ENCODE peak calls at places on chromosomes 11 and 22, in eight cellular contexts. One of them, this sample, is unnamed.

GRCh38 chr11:6571434-6572008 is 31.9 kb downstream of the RRP8 start:
- DNase-seq in CD4-positive, CD25-positive, alpha-beta regulatory T cell: no peak
- DNase-seq in neuronal stem cell: no peak
- DNase-seq in IMR-90: no peak
- DNase-seq in ovary: no peak
- DNase-seq in trophoblast cell: no peak
- DNase-seq in A549: no peak
- DNase-seq in CD8-positive, alpha-beta T cell: no peak
- DNase-seq in this sample: no peak

GRCh38 chr22:47318041-47318737 is 555.7 kb downstream of the TBC1D22A start:
- DNase-seq in A549: no peak
- DNase-seq in trophoblast cell: no peak
- DNase-seq in IMR-90: no peak
- DNase-seq in CD8-positive, alpha-beta T cell: no peak
- DNase-seq in neuronal stem cell: no peak
- DNase-seq in CD4-positive, CD25-positive, alpha-beta regulatory T cell: no peak
- DNase-seq in ovary: no peak
- DNase-seq in this sample: no peak

GRCh38 chr11:1220941-1221721 is 1.7 kb upstream of the MUC5B start:
- DNase-seq in trophoblast cell: no peak
- DNase-seq in CD4-positive, CD25-positive, alpha-beta regulatory T cell: no peak
- DNase-seq in CD8-positive, alpha-beta T cell: no peak
- DNase-seq in neuronal stem cell: no peak
- DNase-seq in A549: no peak
- DNase-seq in IMR-90: no peak
- DNase-seq in ovary: peak; percentile 8
- DNase-seq in this sample: no peak

GRCh38 chr11:82858556-82859091 is 41.6 kb downstream of the PRCP start:
- DNase-seq in neuronal stem cell: no peak
- DNase-seq in IMR-90: peak; percentile 71
- DNase-seq in CD8-positive, alpha-beta T cell: no peak
- DNase-seq in A549: no peak
- DNase-seq in ovary: no peak
- DNase-seq in CD4-positive, CD25-positive, alpha-beta regulatory T cell: no peak
- DNase-seq in trophoblast cell: peak; percentile 8
- DNase-seq in this sample: no peak

GRCh38 chr22:39748877-39749276 is 144.7 kb downstream of the ENTHD1 start:
- DNase-seq in A549: no peak
- DNase-seq in ovary: no peak
- DNase-seq in neuronal stem cell: no peak
- DNase-seq in CD4-positive, CD25-positive, alpha-beta regulatory T cell: no peak
- DNase-seq in IMR-90: peak; percentile 97
- DNase-seq in trophoblast cell: peak; percentile 78
- DNase-seq in CD8-positive, alpha-beta T cell: no peak
- DNase-seq in this sample: no peak

GRCh38 chr11:119940401-119940976 is 197.4 kb downstream of the TRIM29 start:
- DNase-seq in A549: no peak
- DNase-seq in CD4-positive, CD25-positive, alpha-beta regulatory T cell: no peak
- DNase-seq in CD8-positive, alpha-beta T cell: no peak
- DNase-seq in IMR-90: no peak
- DNase-seq in trophoblast cell: no peak
- DNase-seq in ovary: no peak
- DNase-seq in neuronal stem cell: no peak
- DNase-seq in this sample: no peak

GRCh38 chr11:35183526-35183925 is 44.6 kb downstream of the CD44 start:
- DNase-seq in trophoblast cell: no peak
- DNase-seq in A549: no peak
- DNase-seq in CD8-positive, alpha-beta T cell: no peak
- DNase-seq in neuronal stem cell: no peak
- DNase-seq in ovary: no peak
- DNase-seq in IMR-90: no peak
- DNase-seq in CD4-positive, CD25-positive, alpha-beta regulatory T cell: no peak
- DNase-seq in this sample: no peak

GRCh38 chr11:36333897-36334296 is 37.8 kb downstream of the PRR5L start:
- DNase-seq in A549: no peak
- DNase-seq in IMR-90: peak; percentile 53
- DNase-seq in CD8-positive, alpha-beta T cell: no peak
- DNase-seq in trophoblast cell: no peak
- DNase-seq in ovary: no peak
- DNase-seq in neuronal stem cell: no peak
- DNase-seq in CD4-positive, CD25-positive, alpha-beta regulatory T cell: no peak
- DNase-seq in this sample: no peak

GRCh38 chr11:71372693-71373657 is 75.2 kb downstream of the DHCR7 start:
- DNase-seq in neuronal stem cell: no peak
- DNase-seq in IMR-90: peak; percentile 50
- DNase-seq in ovary: no peak
- DNase-seq in CD4-positive, CD25-positive, alpha-beta regulatory T cell: no peak
- DNase-seq in CD8-positive, alpha-beta T cell: no peak
- DNase-seq in A549: peak; percentile 30
- DNase-seq in trophoblast cell: peak; percentile 90
- DNase-seq in this sample: no peak

GRCh38 chr11:62416596-62416995 is 2.2 kb upstream of the SCGB1A1 start:
- DNase-seq in trophoblast cell: peak; percentile 51
- DNase-seq in CD8-positive, alpha-beta T cell: no peak
- DNase-seq in neuronal stem cell: no peak
- DNase-seq in CD4-positive, CD25-positive, alpha-beta regulatory T cell: no peak
- DNase-seq in A549: no peak
- DNase-seq in IMR-90: no peak
- DNase-seq in ovary: no peak
- DNase-seq in this sample: no peak

GRCh38 chr22:30290318-30290678 is 993 bp upstream of the CASTOR1 start:
- DNase-seq in CD4-positive, CD25-positive, alpha-beta regulatory T cell: no peak
- DNase-seq in ovary: peak; percentile 50
- DNase-seq in A549: no peak
- DNase-seq in neuronal stem cell: peak; percentile 9
- DNase-seq in trophoblast cell: peak; percentile 33
- DNase-seq in IMR-90: peak; percentile 23
- DNase-seq in CD8-positive, alpha-beta T cell: no peak
- DNase-seq in this sample: no peak
- H3K4me3 ChIP-seq in CD4-positive, CD25-positive, alpha-beta regulatory T cell: peak overlapping the region; percentile 66
- H3K4me3 ChIP-seq in ovary: no peak overlapping the region
- H3K4me3 ChIP-seq in A549: no peak overlapping the region
- H3K4me3 ChIP-seq in neuronal stem cell: no peak overlapping the region
- H3K4me3 ChIP-seq in trophoblast cell: no peak overlapping the region
- H3K4me3 ChIP-seq in IMR-90: no peak overlapping the region
- H3K4me3 ChIP-seq in CD8-positive, alpha-beta T cell: peak overlapping the region; percentile 76
- H3K4me3 ChIP-seq in this sample: no peak overlapping the region

GRCh38 chr11:11396290-11397042 is 43.4 kb upstream of the CSNK2A3 start:
- DNase-seq in trophoblast cell: peak; percentile 45
- DNase-seq in CD4-positive, CD25-positive, alpha-beta regulatory T cell: no peak
- DNase-seq in neuronal stem cell: no peak
- DNase-seq in IMR-90: peak; percentile 97
- DNase-seq in A549: no peak
- DNase-seq in CD8-positive, alpha-beta T cell: no peak
- DNase-seq in ovary: no peak
- DNase-seq in this sample: no peak
- H3K27ac ChIP-seq in trophoblast cell: no peak overlapping the region
- H3K27ac ChIP-seq in CD4-positive, CD25-positive, alpha-beta regulatory T cell: no peak overlapping the region
- H3K27ac ChIP-seq in neuronal stem cell: no peak overlapping the region
- H3K27ac ChIP-seq in IMR-90: no peak overlapping the region
- H3K27ac ChIP-seq in A549: no peak overlapping the region
- H3K27ac ChIP-seq in CD8-positive, alpha-beta T cell: no peak overlapping the region
- H3K27ac ChIP-seq in ovary: no peak overlapping the region
- H3K27ac ChIP-seq in this sample: no peak overlapping the region

DNA sequence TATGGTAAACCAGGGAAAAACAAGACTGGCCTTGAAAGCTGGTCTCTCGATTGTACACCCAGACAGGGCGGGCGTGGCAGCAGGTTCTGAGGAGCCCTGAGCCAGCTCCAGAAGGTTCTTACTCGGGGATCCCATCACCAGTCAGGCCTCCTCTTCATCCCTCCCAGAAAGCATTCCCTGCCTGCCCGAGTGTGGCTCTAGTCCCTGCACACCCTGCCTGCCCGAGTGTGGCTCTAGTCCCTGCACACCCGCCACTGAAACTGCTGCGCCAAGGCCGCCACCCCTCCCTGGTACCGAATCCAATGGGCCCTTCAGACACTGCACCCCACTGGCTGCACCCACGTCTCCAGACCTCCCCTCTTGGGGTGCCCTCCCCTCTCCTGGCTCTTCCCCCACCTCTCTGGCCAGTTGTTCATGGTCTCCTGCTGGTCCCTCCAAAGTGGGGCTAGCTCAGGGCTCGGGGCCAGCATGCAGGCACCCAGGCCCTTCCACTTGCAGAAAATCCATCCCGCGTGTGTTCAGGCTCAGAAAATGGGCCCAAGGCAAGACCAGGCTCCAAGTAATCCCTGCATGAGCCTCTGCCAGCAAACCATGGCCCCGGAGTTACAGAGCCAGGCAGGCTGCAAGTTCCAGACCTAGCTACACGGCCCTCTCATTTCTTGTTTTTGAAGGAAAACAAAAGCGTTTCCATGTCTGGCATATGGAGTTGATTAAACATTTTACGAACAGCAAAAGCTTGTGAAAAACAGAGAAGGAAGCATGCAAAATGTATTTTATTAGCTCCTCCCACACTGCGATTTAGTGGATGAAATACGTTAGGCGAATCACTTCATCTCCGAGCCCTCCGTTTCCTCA is 29.9 kb downstream of the KIAA0930 start:
- DNase-seq in ovary: no peak
- DNase-seq in A549: no peak
- DNase-seq in IMR-90: no peak
- DNase-seq in trophoblast cell: no peak
- DNase-seq in CD4-positive, CD25-positive, alpha-beta regulatory T cell: no peak
- DNase-seq in neuronal stem cell: no peak
- DNase-seq in CD8-positive, alpha-beta T cell: no peak
- DNase-seq in this sample: no peak
- H3K4me1 ChIP-seq in ovary: peaks cover 8% of the 10 kb centered on the region
- H3K4me1 ChIP-seq in A549: peaks cover 37% of the 10 kb centered on the region
- H3K4me1 ChIP-seq in IMR-90: peaks cover 40% of the 10 kb centered on the region
- H3K4me1 ChIP-seq in trophoblast cell: peaks cover 28% of the 10 kb centered on the region
- H3K4me1 ChIP-seq in CD4-positive, CD25-positive, alpha-beta regulatory T cell: no peaks in the 10 kb centered on the region
- H3K4me1 ChIP-seq in neuronal stem cell: peaks cover 22% of the 10 kb centered on the region
- H3K4me1 ChIP-seq in CD8-positive, alpha-beta T cell: no peaks in the 10 kb centered on the region
- H3K4me1 ChIP-seq in this sample: peaks cover 20% of the 10 kb centered on the region

GRCh38 chr11:20114588-20114987 is 45.7 kb downstream of the DBX1 start:
- DNase-seq in neuronal stem cell: no peak
- DNase-seq in A549: no peak
- DNase-seq in CD4-positive, CD25-positive, alpha-beta regulatory T cell: no peak
- DNase-seq in IMR-90: peak; percentile 70
- DNase-seq in trophoblast cell: no peak
- DNase-seq in ovary: no peak
- DNase-seq in CD8-positive, alpha-beta T cell: no peak
- DNase-seq in this sample: no peak

GRCh38 chr11:20111871-20112270 is 48.4 kb downstream of the DBX1 start:
- DNase-seq in A549: no peak
- DNase-seq in ovary: no peak
- DNase-seq in trophoblast cell: no peak
- DNase-seq in CD4-positive, CD25-positive, alpha-beta regulatory T cell: no peak
- DNase-seq in IMR-90: no peak
- DNase-seq in CD8-positive, alpha-beta T cell: no peak
- DNase-seq in neuronal stem cell: no peak
- DNase-seq in this sample: no peak

GRCh38 chr11:20110908-20111669 is 49.2 kb downstream of the DBX1 start:
- DNase-seq in trophoblast cell: peak; percentile 91
- DNase-seq in IMR-90: peak; percentile 85
- DNase-seq in neuronal stem cell: peak; percentile 46
- DNase-seq in ovary: no peak
- DNase-seq in CD8-positive, alpha-beta T cell: no peak
- DNase-seq in A549: peak; percentile 70
- DNase-seq in CD4-positive, CD25-positive, alpha-beta regulatory T cell: peak; percentile 14
- DNase-seq in this sample: peak; percentile 68

GRCh38 chr11:20113147-20113435 is 47.2 kb downstream of the DBX1 start:
- DNase-seq in IMR-90: no peak
- DNase-seq in trophoblast cell: no peak
- DNase-seq in CD8-positive, alpha-beta T cell: no peak
- DNase-seq in neuronal stem cell: no peak
- DNase-seq in ovary: no peak
- DNase-seq in A549: no peak
- DNase-seq in CD4-positive, CD25-positive, alpha-beta regulatory T cell: no peak
- DNase-seq in this sample: no peak

GRCh38 chr11:20112291-20113146 is 47.8 kb downstream of the DBX1 start:
- DNase-seq in CD4-positive, CD25-positive, alpha-beta regulatory T cell: no peak
- DNase-seq in CD8-positive, alpha-beta T cell: no peak
- DNase-seq in IMR-90: peak; percentile 97
- DNase-seq in ovary: peak; percentile 77
- DNase-seq in A549: peak; percentile 90
- DNase-seq in neuronal stem cell: no peak
- DNase-seq in trophoblast cell: peak; percentile 72
- DNase-seq in this sample: peak; percentile 90
- H3K4me3 ChIP-seq in CD4-positive, CD25-positive, alpha-beta regulatory T cell: no peak overlapping the region
- H3K4me3 ChIP-seq in CD8-positive, alpha-beta T cell: no peak overlapping the region
- H3K4me3 ChIP-seq in IMR-90: peak overlapping the region; percentile 10
- H3K4me3 ChIP-seq in ovary: peak overlapping the region; percentile 11
- H3K4me3 ChIP-seq in A549: no peak overlapping the region
- H3K4me3 ChIP-seq in neuronal stem cell: no peak overlapping the region
- H3K4me3 ChIP-seq in trophoblast cell: no peak overlapping the region
- H3K4me3 ChIP-seq in this sample: no peak overlapping the region

GRCh38 chr11:126334665-126335462 is 20.6 kb upstream of the ST3GAL4 start:
- DNase-seq in IMR-90: peak; percentile 76
- DNase-seq in ovary: no peak
- DNase-seq in trophoblast cell: no peak
- DNase-seq in neuronal stem cell: no peak
- DNase-seq in CD8-positive, alpha-beta T cell: no peak
- DNase-seq in CD4-positive, CD25-positive, alpha-beta regulatory T cell: no peak
- DNase-seq in A549: no peak
- DNase-seq in this sample: no peak
- H3K27ac ChIP-seq in IMR-90: no peak overlapping the region
- H3K27ac ChIP-seq in ovary: no peak overlapping the region
- H3K27ac ChIP-seq in trophoblast cell: peak overlapping the region; percentile 15
- H3K27ac ChIP-seq in neuronal stem cell: no peak overlapping the region
- H3K27ac ChIP-seq in CD8-positive, alpha-beta T cell: no peak overlapping the region
- H3K27ac ChIP-seq in CD4-positive, CD25-positive, alpha-beta regulatory T cell: no peak overlapping the region
- H3K27ac ChIP-seq in A549: no peak overlapping the region
- H3K27ac ChIP-seq in this sample: no peak overlapping the region

GRCh38 chr11:65430406-65431217 is 8.0 kb downstream of the NEAT1 start:
- DNase-seq in A549: no peak
- DNase-seq in IMR-90: peak; percentile 69
- DNase-seq in neuronal stem cell: no peak
- DNase-seq in CD4-positive, CD25-positive, alpha-beta regulatory T cell: peak; percentile 47
- DNase-seq in CD8-positive, alpha-beta T cell: no peak
- DNase-seq in trophoblast cell: peak; percentile 60
- DNase-seq in ovary: no peak
- DNase-seq in this sample: peak; percentile 35
- H3K4me1 ChIP-seq in A549: peaks cover 63% of the 10 kb centered on the region
- H3K4me1 ChIP-seq in IMR-90: peaks cover 2% of the 10 kb centered on the region
- H3K4me1 ChIP-seq in neuronal stem cell: peaks cover 3% of the 10 kb centered on the region
- H3K4me1 ChIP-seq in CD4-positive, CD25-positive, alpha-beta regulatory T cell: peaks cover 72% of the 10 kb centered on the region
- H3K4me1 ChIP-seq in CD8-positive, alpha-beta T cell: peaks cover 76% of the 10 kb centered on the region
- H3K4me1 ChIP-seq in trophoblast cell: peaks cover 14% of the 10 kb centered on the region
- H3K4me1 ChIP-seq in ovary: peaks cover 6% of the 10 kb centered on the region
- H3K4me1 ChIP-seq in this sample: peaks cover 76% of the 10 kb centered on the region

GRCh38 chr11:72613977-72614376 is 60.2 kb downstream of the PDE2A start:
- DNase-seq in A549: no peak
- DNase-seq in CD4-positive, CD25-positive, alpha-beta regulatory T cell: no peak
- DNase-seq in trophoblast cell: peak; percentile 5
- DNase-seq in IMR-90: no peak
- DNase-seq in ovary: no peak
- DNase-seq in neuronal stem cell: no peak
- DNase-seq in CD8-positive, alpha-beta T cell: no peak
- DNase-seq in this sample: no peak
- H3K4me3 ChIP-seq in A549: no peak overlapping the region
- H3K4me3 ChIP-seq in CD4-positive, CD25-positive, alpha-beta regulatory T cell: no peak overlapping the region
- H3K4me3 ChIP-seq in trophoblast cell: no peak overlapping the region
- H3K4me3 ChIP-seq in IMR-90: no peak overlapping the region
- H3K4me3 ChIP-seq in ovary: no peak overlapping the region
- H3K4me3 ChIP-seq in neuronal stem cell: no peak overlapping the region
- H3K4me3 ChIP-seq in CD8-positive, alpha-beta T cell: no peak overlapping the region
- H3K4me3 ChIP-seq in this sample: no peak overlapping the region

GRCh38 chr11:7595951-7596350 is 77.3 kb downstream of the CYB5R2 start:
- DNase-seq in IMR-90: no peak
- DNase-seq in A549: no peak
- DNase-seq in ovary: no peak
- DNase-seq in trophoblast cell: peak; percentile 23
- DNase-seq in CD8-positive, alpha-beta T cell: no peak
- DNase-seq in neuronal stem cell: no peak
- DNase-seq in CD4-positive, CD25-positive, alpha-beta regulatory T cell: no peak
- DNase-seq in this sample: no peak
- H3K27ac ChIP-seq in IMR-90: no peak overlapping the region
- H3K27ac ChIP-seq in A549: no peak overlapping the region
- H3K27ac ChIP-seq in ovary: no peak overlapping the region
- H3K27ac ChIP-seq in trophoblast cell: peak overlapping the region; percentile 16
- H3K27ac ChIP-seq in CD8-positive, alpha-beta T cell: no peak overlapping the region
- H3K27ac ChIP-seq in neuronal stem cell: no peak overlapping the region
- H3K27ac ChIP-seq in CD4-positive, CD25-positive, alpha-beta regulatory T cell: no peak overlapping the region
- H3K27ac ChIP-seq in this sample: no peak overlapping the region